ENCODE peak calls at places on chromosomes 12 and 14, in four cellular contexts. One of them, this sample, is unnamed.

GRCh38 chr14:95472819-95473251 is 43.6 kb downstream of the SYNE3 start:
- DNase-seq in IMR-90: no peak
- DNase-seq in astrocyte: no peak
- DNase-seq in heart left ventricle: no peak
- DNase-seq in this sample: no peak

GRCh38 chr12:105337391-105337790 is 6.9 kb downstream of the C12orf75 start:
- DNase-seq in IMR-90: no peak
- DNase-seq in astrocyte: no peak
- DNase-seq in heart left ventricle: no peak
- DNase-seq in this sample: no peak

GRCh38 chr12:96906498-96906848 is 584 bp upstream of the NEDD1 start:
- DNase-seq in IMR-90: no peak
- DNase-seq in astrocyte: no peak
- DNase-seq in heart left ventricle: no peak
- DNase-seq in this sample: no peak

GRCh38 chr14:55130194-55130550 is 1.1 kb downstream of the LGALS3 start:
- DNase-seq in IMR-90: peak
- DNase-seq in astrocyte: no peak
- DNase-seq in heart left ventricle: no peak
- DNase-seq in this sample: peak

GRCh38 chr12:40580346-40580745 is 111.9 kb upstream of the CNTN1 start:
- DNase-seq in IMR-90: no peak
- DNase-seq in astrocyte: no peak
- DNase-seq in heart left ventricle: no peak
- DNase-seq in this sample: no peak

GRCh38 chr12:1629338-1630080 is 478 bp downstream of the WNT5B start:
- DNase-seq in IMR-90: no peak
- DNase-seq in astrocyte: no peak
- DNase-seq in heart left ventricle: no peak
- DNase-seq in this sample: no peak

GRCh38 chr14:57013987-57014386 is 203.7 kb upstream of the OTX2 start:
- DNase-seq in IMR-90: no peak
- DNase-seq in astrocyte: no peak
- DNase-seq in heart left ventricle: no peak
- DNase-seq in this sample: no peak

GRCh38 chr12:123705935-123706334 is 6.2 kb upstream of the ATP6V0A2 start:
- DNase-seq in IMR-90: no peak
- DNase-seq in astrocyte: no peak
- DNase-seq in heart left ventricle: no peak
- DNase-seq in this sample: no peak

GRCh38 chr12:6333029-6333428 is 8.8 kb downstream of the TNFRSF1A start:
- DNase-seq in IMR-90: no peak
- DNase-seq in astrocyte: no peak
- DNase-seq in heart left ventricle: no peak
- DNase-seq in this sample: no peak

GRCh38 chr12:24839268-24839791 is 109.6 kb downstream of the BCAT1 start:
- DNase-seq in IMR-90: no peak
- DNase-seq in astrocyte: peak
- DNase-seq in heart left ventricle: no peak
- DNase-seq in this sample: no peak

GRCh38 chr12:50751921-50752721 is 11.8 kb upstream of the ATF1 start:
- DNase-seq in IMR-90: peak
- DNase-seq in astrocyte: peak
- DNase-seq in heart left ventricle: no peak
- DNase-seq in this sample: no peak

GRCh38 chr12:89969098-89969497 is 260.5 kb upstream of the ATP2B1 start:
- DNase-seq in IMR-90: no peak
- DNase-seq in astrocyte: no peak
- DNase-seq in heart left ventricle: no peak
- DNase-seq in this sample: no peak

GRCh38 chr12:69354561-69355187 is 4.9 kb upstream of the YEATS4 start:
- DNase-seq in IMR-90: no peak
- DNase-seq in astrocyte: no peak
- DNase-seq in heart left ventricle: no peak
- DNase-seq in this sample: no peak

GRCh38 chr12:8987589-8988205 is 1.6 kb upstream of the KLRG1 start:
- DNase-seq in IMR-90: no peak
- DNase-seq in astrocyte: no peak
- DNase-seq in heart left ventricle: no peak
- DNase-seq in this sample: no peak

GRCh38 chr12:64796205-64796845 is 28.1 kb upstream of the TBC1D30 start:
- DNase-seq in IMR-90: peak
- DNase-seq in astrocyte: peak
- DNase-seq in heart left ventricle: peak
- DNase-seq in this sample: no peak

GRCh38 chr14:34596891-34597290 is 33.1 kb downstream of the SNX6 start:
- DNase-seq in IMR-90: no peak
- DNase-seq in astrocyte: no peak
- DNase-seq in heart left ventricle: no peak
- DNase-seq in this sample: no peak

GRCh38 chr14:31968912-31969311 is 108.2 kb upstream of the ARHGAP5 start:
- DNase-seq in IMR-90: no peak
- DNase-seq in astrocyte: no peak
- DNase-seq in heart left ventricle: no peak
- DNase-seq in this sample: no peak

GRCh38 chr12:130617219-130617618 is 98.9 kb downstream of the RIMBP2 start:
- DNase-seq in IMR-90: no peak
- DNase-seq in astrocyte: no peak
- DNase-seq in heart left ventricle: no peak
- DNase-seq in this sample: no peak

GRCh38 chr14:55297611-55298323 is 26.5 kb downstream of the FBXO34 start:
- DNase-seq in IMR-90: no peak
- DNase-seq in astrocyte: no peak
- DNase-seq in heart left ventricle: no peak
- DNase-seq in this sample: no peak

GRCh38 chr12:3071107-3071506 is 6.1 kb upstream of the TSPAN9 start:
- DNase-seq in IMR-90: no peak
- DNase-seq in astrocyte: peak
- DNase-seq in heart left ventricle: no peak
- DNase-seq in this sample: no peak

GRCh38 chr12:105948331-105948730 is 190.4 kb downstream of the NUAK1 start:
- DNase-seq in IMR-90: peak
- DNase-seq in astrocyte: peak
- DNase-seq in heart left ventricle: no peak
- DNase-seq in this sample: no peak

GRCh38 chr12:92814584-92814983 is 111.8 kb downstream of the PLEKHG7 start:
- DNase-seq in IMR-90: no peak
- DNase-seq in astrocyte: no peak
- DNase-seq in heart left ventricle: no peak
- DNase-seq in this sample: no peak

GRCh38 chr12:121144416-121144914 is 11.8 kb downstream of the P2RX7 start:
- DNase-seq in IMR-90: peak
- DNase-seq in astrocyte: no peak
- DNase-seq in heart left ventricle: no peak
- DNase-seq in this sample: no peak

GRCh38 chr12:12267801-12268200 is 957 bp upstream of the LRP6 start:
- DNase-seq in IMR-90: no peak
- DNase-seq in astrocyte: no peak
- DNase-seq in heart left ventricle: no peak
- DNase-seq in this sample: no peak

GRCh38 chr12:108635997-108636808 is 2.5 kb upstream of the SELPLG start:
- DNase-seq in IMR-90: no peak
- DNase-seq in astrocyte: no peak
- DNase-seq in heart left ventricle: peak
- DNase-seq in this sample: no peak

GRCh38 chr12:108637222-108637621 is 3.5 kb upstream of the SELPLG start:
- DNase-seq in IMR-90: no peak
- DNase-seq in astrocyte: no peak
- DNase-seq in heart left ventricle: no peak
- DNase-seq in this sample: no peak

GRCh38 chr12:108638997-108639822 is 5.5 kb upstream of the SELPLG start:
- DNase-seq in IMR-90: no peak
- DNase-seq in astrocyte: no peak
- DNase-seq in heart left ventricle: peak
- DNase-seq in this sample: no peak

GRCh38 chr12:108637631-108638030 is 3.9 kb upstream of the SELPLG start:
- DNase-seq in IMR-90: no peak
- DNase-seq in astrocyte: no peak
- DNase-seq in heart left ventricle: peak
- DNase-seq in this sample: no peak

GRCh38 chr12:108638141-108638823 is 4.6 kb upstream of the SELPLG start:
- DNase-seq in IMR-90: no peak
- DNase-seq in astrocyte: no peak
- DNase-seq in heart left ventricle: peak
- DNase-seq in this sample: no peak
- H3K4me3 ChIP-seq in IMR-90: no peak
- H3K4me3 ChIP-seq in astrocyte: no peak
- H3K4me3 ChIP-seq in heart left ventricle: no peak
- H3K4me3 ChIP-seq in this sample: no peak

GRCh38 chr14:60640859-60641721 is 8.2 kb downstream of the SIX1 start:
- DNase-seq in IMR-90: no peak
- DNase-seq in astrocyte: no peak
- DNase-seq in heart left ventricle: no peak
- DNase-seq in this sample: no peak
- H3K4me3 ChIP-seq in IMR-90: no peak
- H3K4me3 ChIP-seq in astrocyte: no peak
- H3K4me3 ChIP-seq in heart left ventricle: no peak
- H3K4me3 ChIP-seq in this sample: no peak

DNA sequence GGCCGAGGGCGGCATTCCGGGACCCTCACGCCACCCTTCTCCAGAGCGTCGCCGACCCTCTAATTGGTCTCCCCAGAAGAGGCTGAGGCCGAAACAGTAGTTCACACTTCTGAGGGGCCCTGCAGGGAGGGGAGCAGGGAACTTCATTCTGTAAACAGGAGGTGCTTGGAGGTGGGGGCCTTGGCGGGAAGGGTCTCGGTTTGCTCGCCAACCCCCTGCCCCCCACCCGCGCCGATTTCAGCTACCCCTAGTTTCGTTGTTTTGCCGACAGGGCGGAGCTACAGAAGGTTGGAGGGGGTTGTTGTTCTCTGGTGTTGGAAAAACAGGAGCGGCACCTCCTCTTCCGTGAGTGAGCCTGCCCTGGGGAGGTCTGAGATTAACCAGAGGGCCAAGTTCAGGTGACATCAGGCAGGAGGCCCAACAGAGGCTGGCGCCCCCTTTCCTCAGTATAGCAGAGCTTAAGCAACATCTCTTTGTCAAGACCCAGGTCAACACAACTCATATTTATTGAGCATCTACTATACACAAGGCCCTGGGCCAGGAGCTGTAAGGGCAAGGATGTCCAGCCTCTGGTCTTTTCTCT is 682 bp downstream of the ERBB3 start:
- DNase-seq in IMR-90: no peak
- DNase-seq in astrocyte: no peak
- DNase-seq in heart left ventricle: no peak
- DNase-seq in this sample: no peak
- H3K4me3 ChIP-seq in IMR-90: peak
- H3K4me3 ChIP-seq in astrocyte: peak
- H3K4me3 ChIP-seq in heart left ventricle: peak
- H3K4me3 ChIP-seq in this sample: no peak

DNA sequence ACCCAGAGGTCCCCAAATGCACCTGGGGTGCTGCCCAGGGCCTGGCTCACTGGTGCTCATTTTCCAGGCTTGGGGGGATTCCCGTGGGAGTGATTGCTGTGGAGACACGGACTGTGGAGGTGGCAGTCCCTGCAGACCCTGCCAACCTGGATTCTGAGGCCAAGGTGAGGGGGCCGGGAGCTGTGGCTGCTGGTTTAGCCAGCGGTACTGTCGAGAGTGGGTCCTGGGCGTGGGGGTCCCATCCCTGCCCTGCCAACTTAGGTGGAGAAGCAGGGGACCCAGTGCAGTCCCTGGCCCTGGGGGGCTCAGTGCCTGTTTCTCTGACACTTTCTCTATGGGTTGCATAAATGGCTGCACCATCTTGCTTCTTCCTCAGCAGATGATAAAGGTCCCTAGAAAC is 50.9 kb downstream of the FOXN4 start:
- DNase-seq in IMR-90: no peak
- DNase-seq in astrocyte: no peak
- DNase-seq in heart left ventricle: no peak
- DNase-seq in this sample: no peak
- H3K4me3 ChIP-seq in IMR-90: no peak
- H3K4me3 ChIP-seq in astrocyte: no peak
- H3K4me3 ChIP-seq in heart left ventricle: no peak
- H3K4me3 ChIP-seq in this sample: no peak

GRCh38 chr14:43369710-43370109 is 1137.4 kb downstream of the FSCB start:
- DNase-seq in IMR-90: no peak
- DNase-seq in astrocyte: no peak
- DNase-seq in heart left ventricle: no peak
- DNase-seq in this sample: no peak
- H3K4me3 ChIP-seq in IMR-90: no peak
- H3K4me3 ChIP-seq in astrocyte: no peak
- H3K4me3 ChIP-seq in heart left ventricle: no peak
- H3K4me3 ChIP-seq in this sample: no peak

GRCh38 chr12:52452101-52452500 is at the start of gene KRT6B:
- DNase-seq in IMR-90: no peak
- DNase-seq in astrocyte: no peak
- DNase-seq in heart left ventricle: no peak
- DNase-seq in this sample: no peak
- H3K4me3 ChIP-seq in IMR-90: no peak
- H3K4me3 ChIP-seq in astrocyte: no peak
- H3K4me3 ChIP-seq in heart left ventricle: no peak
- H3K4me3 ChIP-seq in this sample: no peak

GRCh38 chr14:85529803-85530574 is at the start of gene FLRT2:
- DNase-seq in IMR-90: peak
- DNase-seq in astrocyte: no peak
- DNase-seq in heart left ventricle: peak
- DNase-seq in this sample: peak
- H3K4me3 ChIP-seq in IMR-90: peak
- H3K4me3 ChIP-seq in astrocyte: peak
- H3K4me3 ChIP-seq in heart left ventricle: peak
- H3K4me3 ChIP-seq in this sample: peak

GRCh38 chr14:105891631-105892452 is 365.5 kb downstream of the TMEM121 start:
- DNase-seq in IMR-90: no peak
- DNase-seq in astrocyte: no peak
- DNase-seq in heart left ventricle: peak
- DNase-seq in this sample: peak
- H3K4me3 ChIP-seq in IMR-90: no peak
- H3K4me3 ChIP-seq in astrocyte: no peak
- H3K4me3 ChIP-seq in heart left ventricle: no peak
- H3K4me3 ChIP-seq in this sample: no peak

GRCh38 chr12:102481705-102482104 is 1.3 kb upstream of the IGF1 start:
- DNase-seq in IMR-90: no peak
- DNase-seq in astrocyte: no peak
- DNase-seq in heart left ventricle: no peak
- DNase-seq in this sample: no peak

GRCh38 chr12:102486153-102486552 is 5.8 kb upstream of the IGF1 start:
- DNase-seq in IMR-90: no peak
- DNase-seq in astrocyte: no peak
- DNase-seq in heart left ventricle: no peak
- DNase-seq in this sample: no peak

GRCh38 chr12:102484732-102485069 is 4.3 kb upstream of the IGF1 start:
- DNase-seq in IMR-90: no peak
- DNase-seq in astrocyte: no peak
- DNase-seq in heart left ventricle: no peak
- DNase-seq in this sample: no peak

GRCh38 chr12:102483466-102483865 is 3.1 kb upstream of the IGF1 start:
- DNase-seq in IMR-90: no peak
- DNase-seq in astrocyte: no peak
- DNase-seq in heart left ventricle: no peak
- DNase-seq in this sample: no peak

GRCh38 chr12:102484017-102484731 is 3.8 kb upstream of the IGF1 start:
- DNase-seq in IMR-90: peak
- DNase-seq in astrocyte: peak
- DNase-seq in heart left ventricle: peak
- DNase-seq in this sample: peak
- H3K4me3 ChIP-seq in IMR-90: no peak
- H3K4me3 ChIP-seq in astrocyte: peak
- H3K4me3 ChIP-seq in heart left ventricle: no peak
- H3K4me3 ChIP-seq in this sample: peak

This sample was measured in aorta.